ENCODE peak calls at places on chromosomes 16 and 17, in seven cellular contexts. P is thyroid gland, X is A549, L is prostate gland, Z is stomach, N is breast epithelium, U is heart left ventricle. J is an unnamed sample.

GRCh38 chr16:67504190-67505021 is 21.1 kb upstream of the AGRP start:
- DNase-seq in P (peak; percentile 29), X (peak; percentile 31), L (no peak), Z (no peak), N (no peak), U (peak; percentile 50), J (peak; percentile 94)

GRCh38 chr17:36198831-36199465 is 2.4 kb upstream of the CCL3L1 start:
- DNase-seq in P (no peak), X (no peak), L (no peak), Z (no peak), N (no peak), U (no peak), J (no peak)

GRCh38 chr16:59848314-59848713 is 1114.2 kb upstream of the GOT2 start:
- DNase-seq in P (no peak), X (no peak), L (no peak), Z (no peak), N (no peak), U (no peak), J (no peak)

GRCh38 chr17:22310717-22311686 is 618.7 kb downstream of the KCNJ18 start:
- DNase-seq in P (no peak), X (peak; percentile 88), L (no peak), Z (no peak), N (no peak), U (no peak), J (peak; percentile 32)

GRCh38 chr16:74691093-74691855 is 9.4 kb downstream of the MLKL start:
- DNase-seq in P (no peak), X (no peak), L (no peak), Z (no peak), N (no peak), U (no peak), J (no peak)

GRCh38 chr17:44133918-44134476 is 7.7 kb upstream of the HROB start:
- DNase-seq in P (no peak), X (no peak), L (no peak), Z (no peak), N (no peak), U (no peak), J (no peak)

GRCh38 chr16:11791144-11791828 is 5.8 kb downstream of the ZC3H7A start:
- DNase-seq in P (peak; percentile 82), X (no peak), L (no peak), Z (no peak), N (no peak), U (no peak), J (no peak)

GRCh38 chr17:3695723-3696411 is at the start of gene P2RX5:
- DNase-seq in P (peak; percentile 7), X (no peak), L (no peak), Z (no peak), N (no peak), U (no peak), J (peak; percentile 81)

GRCh38 chr16:70496513-70496912 is 26.8 kb downstream of the COG4 start:
- DNase-seq in P (no peak), X (no peak), L (no peak), Z (no peak), N (no peak), U (no peak), J (no peak)

GRCh38 chr17:14203392-14203791 is 33.3 kb downstream of the CDRT15 start:
- DNase-seq in P (no peak), X (no peak), L (no peak), Z (no peak), N (no peak), U (no peak), J (no peak)
- TF ChIP-seq CTCF in P (no peak), X (peak; percentile 6), L (no peak), Z (no peak), N (no peak), U (no peak), J (no peak)

DNA sequence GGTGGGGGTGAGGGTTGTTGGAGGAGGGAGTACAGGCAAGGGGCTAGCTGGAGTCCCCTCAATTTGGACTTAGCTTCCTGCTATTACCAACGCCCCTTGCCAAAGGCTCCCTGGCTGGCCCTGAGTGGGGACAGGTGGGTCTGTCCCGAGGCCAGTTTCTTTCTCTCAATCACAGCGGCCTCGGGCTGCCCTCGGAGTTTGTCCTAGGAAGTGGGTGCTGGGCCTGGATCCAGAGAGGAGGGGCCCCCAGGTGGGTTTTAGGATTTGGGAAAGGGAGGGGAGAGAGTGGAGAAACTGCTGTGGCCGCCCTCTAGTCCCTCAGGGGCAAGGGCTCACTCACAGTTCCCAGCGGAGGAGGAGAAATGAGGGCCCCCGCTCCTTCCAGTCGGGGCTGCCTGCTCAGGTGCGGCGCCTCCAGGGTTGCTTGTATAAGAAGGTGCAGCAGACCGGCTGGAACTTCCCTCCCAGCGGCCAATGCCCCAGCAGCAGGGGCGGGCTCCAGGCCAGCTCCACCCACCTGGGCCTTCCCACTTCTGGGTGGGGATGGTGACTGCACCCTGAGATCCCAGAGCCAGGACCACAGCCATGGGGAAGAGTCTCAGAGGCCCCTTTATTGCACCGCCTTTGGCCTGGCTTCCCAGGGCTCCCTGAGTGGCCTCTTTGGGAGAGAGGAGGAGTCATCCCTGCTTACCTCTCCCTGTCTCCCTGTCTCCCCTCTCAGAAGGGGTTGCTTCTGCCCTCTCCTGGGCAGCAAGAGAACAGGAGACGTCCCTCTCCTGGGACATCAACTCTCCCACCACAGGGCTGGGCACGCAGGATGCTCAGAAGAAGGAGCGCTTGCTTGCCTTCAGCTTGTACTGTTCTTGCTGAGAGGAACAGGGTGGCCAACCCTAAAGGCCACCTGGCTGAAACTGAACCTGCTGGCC is 112.0 kb upstream of the SMURF2 start:
- DNase-seq in P (peak; percentile 94), X (peak; percentile 85), L (peak; percentile 70), Z (peak; percentile 85), N (no peak), U (peak; percentile 16), J (peak; percentile 87)
- TF ChIP-seq POLR2A in P (peak; percentile 88), X (no peak), L (no peak), Z (no peak), N (no peak), U (no peak), J (no peak)

DNA sequence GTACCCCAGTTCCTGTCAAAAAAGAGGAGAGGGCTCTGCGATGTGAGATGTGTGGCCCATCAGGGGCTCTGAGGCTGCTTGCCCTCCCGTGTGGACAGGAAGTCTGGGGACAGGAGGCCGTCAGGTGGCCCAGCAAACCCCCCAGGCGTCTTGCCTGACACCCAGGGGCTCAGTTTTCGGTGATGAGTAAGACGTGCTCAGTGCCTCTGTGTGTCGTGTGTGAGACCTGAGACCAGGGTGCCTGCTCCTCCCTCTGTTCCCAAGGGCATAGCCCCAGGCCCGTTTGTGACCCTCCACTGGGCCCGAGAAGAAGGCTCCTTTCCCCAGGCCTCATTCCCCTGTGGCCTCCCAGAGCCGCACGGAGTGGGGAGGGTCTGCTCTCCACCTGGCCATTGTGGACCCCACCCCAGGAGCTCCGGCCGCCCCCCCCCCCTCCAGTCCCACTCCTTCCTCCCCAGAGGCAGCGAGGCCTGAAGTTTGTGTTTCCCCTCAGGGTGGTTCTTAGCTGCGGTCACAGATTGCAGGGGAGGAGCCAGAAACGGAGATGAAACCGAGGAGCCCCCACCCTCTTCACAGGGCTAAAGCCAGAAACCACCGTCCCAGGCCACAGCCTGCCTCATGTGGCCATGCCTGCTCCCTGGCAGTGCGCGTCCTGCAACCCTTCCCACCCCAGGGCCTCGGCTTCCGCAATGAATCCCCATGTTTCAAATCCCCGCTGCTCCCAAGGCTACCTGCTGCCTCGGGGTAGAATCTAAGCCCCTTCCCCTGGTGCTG is 4.9 kb upstream of the ACTG1 start:
- DNase-seq in P (no peak), X (no peak), L (no peak), Z (no peak), N (no peak), U (no peak), J (no peak)
- TF ChIP-seq CTCF in P (no peak), X (no peak), L (no peak), Z (no peak), N (no peak), U (no peak), J (no peak)

DNA sequence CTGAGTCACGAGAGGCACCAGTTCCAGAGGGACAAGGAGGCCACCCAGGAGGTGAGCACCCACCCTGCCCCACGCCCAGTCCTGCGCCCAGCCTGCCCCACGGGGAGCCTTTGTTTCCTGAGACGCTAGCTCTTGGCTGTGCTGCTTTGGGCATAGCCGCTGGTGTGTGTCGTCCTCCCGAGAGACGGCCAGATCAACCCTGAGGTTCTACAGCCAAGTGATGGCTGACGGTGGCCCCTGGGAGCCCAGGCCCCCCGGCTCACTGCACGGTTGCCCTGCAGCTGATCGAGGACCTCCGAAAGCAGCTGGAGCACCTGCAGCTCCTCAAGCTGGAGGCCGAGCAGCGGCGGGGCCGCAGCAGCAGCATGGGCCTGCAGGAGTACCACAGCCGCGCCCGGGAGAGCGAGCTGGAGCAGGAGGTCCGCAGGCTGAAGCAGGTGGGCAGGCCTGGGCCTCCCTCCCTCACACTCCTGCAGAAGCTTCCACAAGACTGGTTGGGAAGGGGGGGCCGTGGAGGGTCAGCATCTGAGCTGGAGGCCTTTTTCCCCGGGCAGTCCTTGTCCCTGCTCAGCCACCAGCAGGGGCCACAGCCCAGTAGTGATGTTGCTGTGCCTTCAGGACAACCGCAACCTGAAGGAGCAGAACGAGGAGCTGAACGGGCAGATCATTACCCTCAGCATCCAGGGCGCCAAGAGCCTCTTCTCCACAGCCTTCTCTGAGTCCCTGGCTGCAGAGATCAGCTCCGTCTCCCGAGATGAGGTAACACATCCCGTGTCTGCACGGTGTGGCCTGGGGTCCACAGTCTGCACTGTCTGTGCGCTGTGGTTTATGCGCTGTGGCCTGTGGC is 7.4 kb upstream of the CAPN15 start:
- DNase-seq in P (no peak), X (no peak), L (no peak), Z (no peak), N (no peak), U (no peak), J (no peak)
- TF ChIP-seq POLR2A in P (no peak), X (no peak), L (no peak), Z (no peak), N (no peak), U (no peak), J (no peak)

DNA sequence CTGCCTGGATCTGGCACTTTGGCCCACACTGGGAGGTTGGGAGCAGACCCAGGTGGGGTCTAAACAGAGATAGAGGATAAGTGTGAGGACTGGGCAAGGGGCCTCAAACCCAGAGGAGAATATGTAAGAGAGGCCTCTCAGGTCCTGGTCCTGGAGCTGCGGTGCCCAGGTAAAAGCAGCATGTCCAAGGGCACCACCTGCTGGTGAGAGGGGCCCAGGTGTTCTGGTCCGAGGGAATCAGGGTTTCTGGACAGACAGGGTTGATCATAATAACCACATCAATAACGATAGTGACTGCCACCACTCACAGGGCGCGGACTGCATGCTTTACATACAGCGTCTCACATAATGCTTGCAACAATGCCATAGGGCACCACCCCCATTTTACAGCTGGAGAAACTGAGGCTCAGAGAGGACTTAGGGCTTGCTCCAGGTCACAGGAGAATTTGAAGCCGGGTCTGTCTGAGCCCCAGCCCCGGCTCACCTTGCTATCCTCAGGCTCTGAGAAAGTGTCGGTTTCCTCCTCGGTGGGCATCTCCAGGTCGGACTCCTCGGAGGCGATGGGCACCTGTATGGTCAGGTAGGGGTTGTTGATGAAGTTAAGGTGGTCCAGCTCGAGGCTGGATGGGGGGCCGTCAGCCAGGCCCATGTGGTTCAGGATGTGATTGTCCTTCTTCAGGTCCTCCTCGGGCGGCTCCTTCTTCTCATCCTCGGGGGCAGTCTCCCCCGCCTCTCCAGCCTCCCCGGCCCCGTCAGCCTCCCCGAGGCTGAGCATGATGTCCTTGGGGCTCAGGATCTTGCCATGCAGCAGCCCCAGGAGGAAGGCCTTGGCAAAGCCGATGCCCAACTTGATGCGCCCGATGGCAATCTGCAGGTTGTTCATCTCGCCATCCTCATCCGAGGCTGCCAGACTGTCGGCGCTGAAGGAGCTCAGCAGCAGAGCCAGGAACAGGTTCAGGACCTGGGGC is 19.1 kb upstream of the CD79B start:
- DNase-seq in P (peak; percentile 69), X (peak; percentile 59), L (peak; percentile 44), Z (peak; percentile 71), N (no peak), U (no peak), J (no peak)
- TF ChIP-seq CTCF in P (peak; percentile 45), X (peak; percentile 62), L (peak; percentile 40), Z (no peak), N (peak; percentile 18), U (no peak), J (no peak)